ENCODE peak calls at places on chromosomes 4 and X, in four cellular contexts. E is HepG2, W is WTC11, H is GM12878. G is an unnamed sample.

GRCh38 chr4:169102011-169102410 is 92.0 kb upstream of the CBR4 start:
- DNase-seq in E (no peak), W (no peak), H (no peak), G (no peak)

GRCh38 chr4:174753031-174753430 is 76.0 kb downstream of the GLRA3 start:
- DNase-seq in E (no peak), W (no peak), H (no peak), G (no peak)

GRCh38 chr4:108337923-108338322 is 169.2 kb upstream of the LEF1 start:
- DNase-seq in E (peak), W (no peak), H (no peak), G (no peak)

GRCh38 chr4:40540801-40541200 is 88.9 kb downstream of the RBM47 start:
- DNase-seq in E (no peak), W (no peak), H (no peak), G (no peak)

GRCh38 chr4:48854982-48855381 is 24.1 kb downstream of the OCIAD1 start:
- DNase-seq in E (no peak), W (no peak), H (no peak), G (no peak)

GRCh38 chrX:134025986-134026731 is 40.8 kb upstream of the GPC3 start:
- DNase-seq in E (peak), W (peak), H (no peak), G (peak)

GRCh38 chr4:85477538-85477937 is 2.6 kb downstream of the ARHGAP24 start:
- DNase-seq in E (no peak), W (no peak), H (no peak), G (no peak)

GRCh38 chr4:41731569-41731968 is 17.0 kb downstream of the PHOX2B start:
- DNase-seq in E (no peak), W (no peak), H (no peak), G (no peak)

GRCh38 chrX:10508891-10509290 is 111.5 kb downstream of the MID1 start:
- DNase-seq in E (no peak), W (no peak), H (no peak), G (no peak)

GRCh38 chr4:10031663-10032590 is 10.6 kb upstream of the SLC2A9 start:
- DNase-seq in E (no peak), W (no peak), H (no peak), G (no peak)

GRCh38 chrX:49163555-49164419 is 1.2 kb downstream of the MAGIX start:
- DNase-seq in E (peak), W (peak), H (peak), G (peak)

GRCh38 chr4:110667670-110668069 is 44.8 kb upstream of the PITX2 start:
- DNase-seq in E (no peak), W (no peak), H (no peak), G (no peak)

GRCh38 chrX:21638311-21638710 is 19.8 kb downstream of the KLHL34 start:
- DNase-seq in E (no peak), W (no peak), H (no peak), G (no peak)

GRCh38 chr4:141339966-141340365 is 119.3 kb downstream of the ZNF330 start:
- DNase-seq in E (no peak), W (no peak), H (no peak), G (no peak)

GRCh38 chrX:122913134-122913533 is 270.9 kb upstream of the GRIA3 start:
- DNase-seq in E (no peak), W (no peak), H (no peak), G (no peak)

GRCh38 chr4:117560329-117560728 is 474.0 kb upstream of the NDST3 start:
- DNase-seq in E (no peak), W (no peak), H (no peak), G (no peak)

GRCh38 chrX:40170830-40171512 is 73.2 kb upstream of the BCOR start:
- DNase-seq in E (no peak), W (peak), H (no peak), G (peak)

GRCh38 chr4:101066586-101066985 is 280.7 kb downstream of the PPP3CA start:
- DNase-seq in E (no peak), W (no peak), H (no peak), G (no peak)

GRCh38 chr4:175017751-175018150 is 99.6 kb downstream of the ADAM29 start:
- DNase-seq in E (no peak), W (no peak), H (no peak), G (no peak)

GRCh38 chr4:157075811-157076577 is at the start of gene GLRB:
- DNase-seq in E (no peak), W (peak), H (no peak), G (no peak)

GRCh38 chrX:121013897-121014455 is 28.4 kb upstream of the CT47A1 start:
- DNase-seq in E (peak), W (no peak), H (no peak), G (no peak)

GRCh38 chr4:104395219-104395618 is 99.5 kb downstream of the CXXC4 start:
- DNase-seq in E (no peak), W (no peak), H (no peak), G (no peak)

GRCh38 chrX:133215747-133216146 is 2.4 kb downstream of the TFDP3 start:
- DNase-seq in E (peak), W (peak), H (no peak), G (peak)

GRCh38 chr4:73895201-73896177 is 26.3 kb downstream of the CXCL1 start:
- DNase-seq in E (no peak), W (no peak), H (no peak), G (no peak)

GRCh38 chrX:54043696-54044125 is 562 bp downstream of the PHF8 start:
- DNase-seq in E (no peak), W (peak), H (no peak), G (peak)

GRCh38 chr4:8070751-8071718 is 87.6 kb downstream of the ABLIM2 start:
- DNase-seq in E (no peak), W (no peak), H (no peak), G (no peak)

GRCh38 chrX:34875204-34875603 is 67.4 kb upstream of the FAM47B start:
- DNase-seq in E (no peak), W (no peak), H (no peak), G (no peak)

GRCh38 chr4:3521621-3522325 is 10.4 kb downstream of the LRPAP1 start:
- DNase-seq in E (no peak), W (peak), H (no peak), G (no peak)

GRCh38 chrX:139967300-139967699 is 2.0 kb upstream of the CXorf66 start:
- DNase-seq in E (peak), W (peak), H (no peak), G (peak)

GRCh38 chr4:87375719-87376291 is 15.2 kb downstream of the HSD17B11 start:
- DNase-seq in E (peak), W (no peak), H (no peak), G (no peak)

GRCh38 chr4:102328045-102328444 is 17.2 kb downstream of the SLC39A8 start:
- DNase-seq in E (no peak), W (no peak), H (no peak), G (no peak)

GRCh38 chrX:106897259-106897658 is 5.9 kb downstream of the RIPPLY1 start:
- DNase-seq in E (no peak), W (no peak), H (no peak), G (no peak)
- TF ChIP-seq NR2C2 in E (no peak), W (no peak), H (no peak), G (no peak)

GRCh38 chrX:16836371-16836770 is 33.8 kb downstream of the RBBP7 start:
- DNase-seq in E (peak), W (peak), H (no peak), G (peak)
- TF ChIP-seq NR2C2 in E (no peak), W (no peak), H (no peak), G (no peak)

GRCh38 chr4:1012031-1012739 is 759 bp downstream of the FGFRL1 start:
- DNase-seq in E (peak), W (peak), H (no peak), G (peak)

GRCh38 chr4:1009647-1010521 is 1.5 kb upstream of the FGFRL1 start:
- DNase-seq in E (no peak), W (peak), H (no peak), G (peak)

GRCh38 chr4:1008840-1009646 is 2.4 kb upstream of the FGFRL1 start:
- DNase-seq in E (no peak), W (peak), H (no peak), G (no peak)

GRCh38 chr4:1010522-1011021 is 854 bp upstream of the FGFRL1 start:
- DNase-seq in E (no peak), W (peak), H (no peak), G (peak)

DNA sequence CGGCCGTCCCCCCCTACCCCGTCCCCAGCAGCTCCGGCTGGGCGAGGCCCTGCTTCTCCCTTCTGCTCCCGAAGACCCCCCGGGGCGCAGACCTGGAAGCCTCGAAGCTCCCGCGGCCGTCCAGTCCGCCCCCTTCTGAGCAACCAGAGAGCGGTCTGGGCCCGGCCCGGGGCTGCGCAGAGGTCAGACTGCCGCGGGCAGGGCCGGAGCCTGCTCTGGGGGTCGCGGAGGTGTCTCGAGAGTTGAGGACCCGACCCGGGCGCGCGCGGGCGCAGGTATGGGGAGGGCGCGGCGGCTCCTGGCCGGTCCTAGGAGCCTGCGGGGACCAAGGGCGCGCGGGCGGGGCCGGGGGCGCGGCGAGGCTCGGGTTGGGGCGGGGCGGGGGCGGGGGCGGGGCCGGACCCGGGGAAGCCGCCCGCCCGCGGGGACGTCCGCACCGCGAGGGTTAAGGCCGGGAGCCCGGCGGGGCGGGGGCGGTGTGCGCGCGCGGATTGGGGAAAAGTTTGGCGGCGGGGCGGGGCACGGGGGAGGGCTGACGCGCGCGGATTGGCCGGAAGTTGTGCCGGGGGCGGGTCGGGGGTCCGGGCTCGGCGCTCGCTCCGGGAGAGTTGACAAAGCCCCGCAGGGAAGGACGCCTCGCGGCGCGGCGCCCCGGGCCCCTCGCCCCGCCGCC is at the start of gene FGFRL1:
- DNase-seq in E (peak), W (peak), H (no peak), G (peak)
- TF ChIP-seq NR2C2 in E (no peak), W (no peak), H (no peak), G (no peak)

GRCh38 chr4:173522160-173522873 is 7.7 kb downstream of the HAND2 start:
- DNase-seq in E (no peak), W (peak), H (no peak), G (peak)
- TF ChIP-seq NR2C2 in E (no peak), W (no peak), H (no peak), G (no peak)

GRCh38 chr4:115331241-115331640 is 217.8 kb upstream of the NDST4 start:
- DNase-seq in E (no peak), W (no peak), H (no peak), G (no peak)

GRCh38 chr4:115323106-115323684 is 209.8 kb upstream of the NDST4 start:
- DNase-seq in E (no peak), W (no peak), H (no peak), G (no peak)

DNA sequence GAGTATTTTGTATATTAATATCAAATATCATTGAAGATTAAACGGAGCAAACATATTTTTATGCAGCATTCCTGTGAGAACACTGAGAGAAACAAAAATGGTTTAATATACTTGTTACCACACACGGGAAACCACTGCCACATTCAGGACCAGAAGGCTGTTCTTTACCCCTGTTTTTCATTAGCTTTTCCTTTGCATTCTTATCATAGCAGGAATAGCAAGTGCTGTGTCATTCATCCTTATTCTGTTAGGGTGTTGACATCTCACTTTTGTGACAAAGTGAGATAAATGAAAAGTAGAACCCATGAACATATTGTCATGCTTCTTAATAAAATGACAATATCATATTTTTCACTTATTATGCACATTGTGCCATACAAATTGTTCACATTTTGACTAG is 212.4 kb upstream of the NDST4 start:
- DNase-seq in E (no peak), W (no peak), H (no peak), G (no peak)
- TF ChIP-seq NR2C2 in E (no peak), W (no peak), H (no peak), G (no peak)

DNA sequence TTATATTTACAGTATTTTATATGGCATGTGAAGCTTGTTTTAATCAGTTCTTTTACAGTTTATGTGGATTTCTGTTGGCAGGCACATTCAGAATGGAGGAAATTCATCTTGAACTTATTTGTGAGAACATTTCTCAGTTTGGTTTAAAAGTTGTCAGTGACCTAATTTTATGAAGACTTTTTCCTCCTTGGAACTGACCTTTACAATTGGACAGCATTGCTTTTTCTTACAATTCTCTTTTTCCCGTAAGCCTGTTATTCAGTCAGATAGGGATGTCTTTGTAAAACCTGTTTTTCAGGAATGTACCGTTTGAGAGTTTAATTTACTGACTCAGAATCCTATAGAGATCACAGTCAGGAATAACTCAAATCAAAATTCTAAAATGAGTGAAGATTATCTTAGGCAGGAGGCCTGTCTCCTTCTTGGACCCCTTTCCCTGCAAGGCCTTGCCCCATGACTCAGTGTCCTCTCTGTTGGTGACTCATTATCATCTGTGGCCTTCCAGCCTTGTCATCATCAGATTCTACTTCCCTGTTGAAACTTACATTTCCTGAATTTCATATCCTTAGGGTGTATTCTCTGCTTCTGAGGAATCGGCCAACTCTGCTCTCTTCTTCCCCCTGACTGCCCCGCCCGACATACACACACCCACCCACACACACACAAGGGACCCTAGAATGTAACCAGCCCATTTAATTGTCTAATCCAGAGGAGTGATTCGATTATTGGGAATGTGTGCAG is 99.7 kb downstream of the ARHGAP10 start:
- DNase-seq in E (no peak), W (no peak), H (no peak), G (no peak)
- TF ChIP-seq NR2C2 in E (no peak), W (no peak), H (no peak), G (no peak)

GRCh38 chr4:1156069-1156468 is 16.3 kb downstream of the SPON2 start:
- DNase-seq in E (no peak), W (no peak), H (no peak), G (no peak)

GRCh38 chr4:1155314-1155713 is 17.1 kb downstream of the SPON2 start:
- DNase-seq in E (no peak), W (no peak), H (no peak), G (no peak)

GRCh38 chr4:1153567-1154090 is 18.8 kb downstream of the SPON2 start:
- DNase-seq in E (no peak), W (no peak), H (no peak), G (no peak)

GRCh38 chr4:1154126-1154522 is 18.3 kb downstream of the SPON2 start:
- DNase-seq in E (no peak), W (no peak), H (no peak), G (peak)

GRCh38 chr4:1154523-1155182 is 17.7 kb downstream of the SPON2 start:
- DNase-seq in E (no peak), W (no peak), H (no peak), G (no peak)
- TF ChIP-seq NR2C2 in E (no peak), W (no peak), H (no peak), G (no peak)

G was measured in K562.